ENCODE peak calls at places on chromosomes 12 and 14, in nine cellular contexts. D is MM.1S, Y is GM23338, M is PC-3, R is SK-N-SH, W is neural progenitor cell, I is OCI-LY7, A is hepatocyte, Z is HCT116. V is an unnamed sample.

GRCh38 chr14:20477211-20477876 is 8.1 kb downstream of the PNP start:
- DNase-seq in D (no peak), Y (no peak), M (no peak), R (peak; percentile 65), W (no peak), I (peak; percentile 51), A (no peak), Z (no peak), V (peak; percentile 39)

GRCh38 chr12:63826002-63826585 is 18.4 kb upstream of the SRGAP1 start:
- DNase-seq in D (peak; percentile 49), Y (peak; percentile 78), M (peak; percentile 80), R (peak; percentile 72), W (peak; percentile 47), I (peak; percentile 36), A (peak; percentile 66), Z (peak; percentile 66), V (peak; percentile 86)

GRCh38 chr12:8527250-8528130 is 13.2 kb downstream of the CLEC4E start:
- DNase-seq in D (no peak), Y (peak; percentile 58), M (no peak), R (no peak), W (peak; percentile 57), I (no peak), A (no peak), Z (no peak), V (no peak)

GRCh38 chr14:51304956-51305355 is 64.9 kb downstream of the TMX1 start:
- DNase-seq in D (no peak), Y (no peak), M (peak; percentile 95), R (no peak), W (no peak), I (no peak), A (peak; percentile 61), Z (no peak), V (peak; percentile 97)

GRCh38 chr12:114996382-114996781 is 312.4 kb upstream of the TBX3 start:
- DNase-seq in D (no peak), Y (no peak), M (no peak), R (no peak), W (no peak), I (no peak), A (no peak), Z (no peak), V (no peak)

GRCh38 chr14:81298122-81298521 is 77.4 kb upstream of the GTF2A1 start:
- DNase-seq in D (no peak), Y (no peak), M (no peak), R (no peak), W (no peak), I (no peak), A (no peak), Z (no peak), V (no peak)

GRCh38 chr14:37470251-37470650 is 124.8 kb downstream of the FOXA1 start:
- DNase-seq in D (no peak), Y (no peak), M (no peak), R (no peak), W (no peak), I (no peak), A (no peak), Z (no peak), V (no peak)

GRCh38 chr12:46546634-46547273 is 174.2 kb upstream of the SLC38A2 start:
- DNase-seq in D (peak; percentile 78), Y (no peak), M (peak; percentile 26), R (no peak), W (no peak), I (no peak), A (no peak), Z (no peak), V (peak; percentile 73)

GRCh38 chr12:8697476-8698131 is at the start of gene RIMKLB:
- DNase-seq in D (peak; percentile 75), Y (peak; percentile 92), M (peak; percentile 11), R (peak; percentile 93), W (peak; percentile 95), I (peak; percentile 89), A (peak; percentile 95), Z (no peak), V (peak; percentile 92)

GRCh38 chr12:117968084-117968789 is 553 bp downstream of the KSR2 start:
- DNase-seq in D (no peak), Y (peak; percentile 27), M (no peak), R (peak; percentile 46), W (peak; percentile 25), I (no peak), A (no peak), Z (no peak), V (no peak)

GRCh38 chr12:108826115-108826806 is 31.1 kb downstream of the SSH1 start:
- DNase-seq in D (peak; percentile 29), Y (no peak), M (no peak), R (peak; percentile 79), W (no peak), I (no peak), A (peak; percentile 54), Z (no peak), V (peak; percentile 97)

GRCh38 chr14:92108345-92109254 is 2.2 kb upstream of the ATXN3 start:
- DNase-seq in D (no peak), Y (peak; percentile 84), M (no peak), R (no peak), W (peak; percentile 37), I (peak; percentile 71), A (no peak), Z (no peak), V (no peak)

GRCh38 chr14:104263671-104264358 is 125.4 kb downstream of the KIF26A start:
- DNase-seq in D (no peak), Y (no peak), M (no peak), R (no peak), W (no peak), I (no peak), A (no peak), Z (no peak), V (no peak)

DNA sequence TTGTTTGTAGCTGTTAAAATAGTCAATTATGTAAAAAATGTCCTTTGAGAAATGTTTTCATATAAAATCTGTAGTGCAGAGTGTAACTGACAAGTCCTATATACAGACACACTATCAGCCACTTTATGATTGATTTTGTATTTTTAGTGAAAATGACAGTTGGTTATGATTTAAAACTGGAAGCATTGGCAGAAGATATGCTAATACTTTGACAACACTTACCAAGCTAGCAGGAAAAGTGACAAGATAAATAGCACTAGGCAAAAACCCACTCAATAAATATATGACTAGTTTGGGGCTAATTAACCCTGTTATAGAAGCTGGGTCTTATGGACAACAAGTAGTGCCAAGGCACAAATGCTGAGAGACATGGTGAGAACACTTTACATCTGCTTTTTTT is 772.9 kb upstream of the NOVA1 start:
- DNase-seq in D (no peak), Y (no peak), M (no peak), R (no peak), W (no peak), I (no peak), A (no peak), Z (no peak), V (no peak)
- H2AFZ ChIP-seq in D (no peak overlapping the region), Y (no peak overlapping the region), M (no peak overlapping the region), R (no peak overlapping the region), W (no peak overlapping the region), I (no peak overlapping the region), A (no peak overlapping the region), Z (no peak overlapping the region), V (no peak overlapping the region)

GRCh38 chr12:131831635-131832041 is 3.4 kb downstream of the MMP17 start:
- DNase-seq in D (no peak), Y (no peak), M (peak; percentile 44), R (no peak), W (no peak), I (no peak), A (peak; percentile 5), Z (no peak), V (peak; percentile 85)

GRCh38 chr12:131831021-131831571 is 2.9 kb downstream of the MMP17 start:
- DNase-seq in D (no peak), Y (no peak), M (peak; percentile 51), R (no peak), W (no peak), I (no peak), A (peak; percentile 48), Z (no peak), V (peak; percentile 78)

GRCh38 chr12:131833896-131834641 is 5.9 kb downstream of the MMP17 start:
- DNase-seq in D (no peak), Y (peak; percentile 66), M (peak; percentile 43), R (peak; percentile 87), W (peak; percentile 69), I (peak; percentile 15), A (peak; percentile 10), Z (no peak), V (peak; percentile 60)

GRCh38 chr12:131833288-131833895 is 5.2 kb downstream of the MMP17 start:
- DNase-seq in D (no peak), Y (no peak), M (no peak), R (no peak), W (no peak), I (no peak), A (peak; percentile 8), Z (no peak), V (no peak)

DNA sequence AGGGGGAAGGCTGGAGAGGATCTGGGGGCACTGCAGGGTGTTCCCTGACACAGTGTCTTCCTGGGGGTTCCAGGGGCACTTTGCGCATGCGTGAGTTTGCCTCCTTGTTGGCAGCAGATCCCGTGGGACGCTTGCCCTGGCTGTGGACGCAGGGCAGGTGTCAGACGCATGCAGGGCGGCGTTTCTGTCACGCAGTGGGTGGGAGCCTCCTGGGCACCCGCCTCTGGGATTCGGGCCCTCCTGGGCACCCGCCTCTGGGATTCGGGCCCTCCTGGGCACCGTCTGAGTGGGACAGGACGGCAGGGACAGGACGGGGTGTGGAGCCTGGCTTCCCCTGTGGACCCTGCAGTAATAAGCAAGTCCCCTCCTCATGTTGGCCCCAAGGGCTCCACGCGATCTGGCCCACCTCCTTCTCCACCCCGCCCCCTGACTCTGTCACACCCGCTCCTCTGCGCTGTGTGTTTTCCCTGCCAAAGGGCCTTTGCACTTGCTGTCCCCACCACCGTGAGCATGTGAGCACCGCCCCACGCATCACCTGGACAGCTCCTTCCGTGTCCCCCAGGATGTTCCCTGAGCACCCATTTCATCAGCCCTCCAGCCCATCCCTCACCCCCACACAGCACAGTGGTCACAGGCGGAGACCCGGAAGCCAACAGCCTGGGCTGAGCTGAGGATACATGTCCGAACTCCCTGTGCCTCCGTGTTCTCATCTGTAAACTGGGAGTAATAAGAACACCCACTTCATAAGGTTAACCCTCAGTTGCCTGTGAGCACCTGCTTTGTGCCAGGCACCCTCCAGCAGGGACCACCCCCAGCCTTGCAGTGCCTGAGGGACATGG is 4.4 kb downstream of the MMP17 start:
- DNase-seq in D (no peak), Y (no peak), M (peak; percentile 51), R (peak; percentile 76), W (no peak), I (no peak), A (peak; percentile 7), Z (no peak), V (peak; percentile 92)
- TF ChIP-seq EZH2phosphoT487 in D (no peak), Y (no peak), M (no peak), R (no peak), W (no peak), I (no peak), A (no peak), Z (no peak), V (no peak)

DNA sequence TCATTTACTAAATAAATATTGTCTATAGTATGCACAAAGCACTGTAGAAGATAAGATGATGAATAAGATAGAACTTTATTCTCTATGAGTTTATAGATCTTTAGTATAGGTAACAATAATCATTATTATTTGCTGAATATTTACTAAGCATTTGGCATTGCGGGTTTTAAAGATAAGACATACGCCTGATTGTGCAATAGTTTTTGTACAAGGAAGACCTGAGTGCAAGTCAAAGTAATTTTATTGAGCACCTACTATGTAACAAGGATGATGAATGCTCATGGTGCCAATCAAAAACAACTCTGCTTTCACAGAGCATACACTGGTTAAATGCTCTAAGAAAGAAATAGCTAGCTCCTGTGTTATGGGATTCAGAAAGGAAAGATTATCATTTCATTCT is 1461.7 kb upstream of the FLRT2 start:
- DNase-seq in D (no peak), Y (no peak), M (no peak), R (no peak), W (no peak), I (no peak), A (no peak), Z (no peak), V (no peak)
- H2AFZ ChIP-seq in D (no peak overlapping the region), Y (no peak overlapping the region), M (no peak overlapping the region), R (no peak overlapping the region), W (no peak overlapping the region), I (no peak overlapping the region), A (no peak overlapping the region), Z (no peak overlapping the region), V (no peak overlapping the region)

GRCh38 chr12:105741786-105742566 is 396.8 kb downstream of the NUAK1 start:
- DNase-seq in D (no peak), Y (no peak), M (peak; percentile 64), R (no peak), W (no peak), I (no peak), A (peak; percentile 44), Z (no peak), V (peak; percentile 99)
- TF ChIP-seq EZH2phosphoT487 in D (no peak), Y (no peak), M (no peak), R (no peak), W (no peak), I (no peak), A (no peak), Z (no peak), V (no peak)

V was measured in GM23248.